ENCODE peak calls at places on chromosomes 5 and 9, in four cellular contexts. W is GM23338, F is neural progenitor cell, N is GM23248. E is an unnamed sample. For H3F3A, the result is how much of the 10 kb centered on the place peaks cover.

GRCh38 chr5:170479484-170479883 is 24.3 kb upstream of the KCNIP1 start:
- DNase-seq in W (no peak), F (no peak), N (no peak), E (no peak)

GRCh38 chr5:52693279-52693678 is 94.4 kb upstream of the ITGA1 start:
- DNase-seq in W (peak), F (peak), N (peak), E (peak)

GRCh38 chr5:59744531-59744992 is 149.0 kb downstream of the PDE4D start:
- DNase-seq in W (no peak), F (no peak), N (peak), E (no peak)

GRCh38 chr5:131769961-131770360 is 26.9 kb downstream of the FNIP1 start:
- DNase-seq in W (no peak), F (no peak), N (no peak), E (no peak)

GRCh38 chr9:132041825-132042224 is 37.8 kb downstream of the MED27 start:
- DNase-seq in W (no peak), F (no peak), N (no peak), E (peak)

GRCh38 chr5:73974871-73975351 is 348.9 kb downstream of the ARHGEF28 start:
- DNase-seq in W (no peak), F (no peak), N (no peak), E (no peak)

GRCh38 chr9:107242073-107243063 is 40.7 kb upstream of the RAD23B start:
- DNase-seq in W (no peak), F (no peak), N (peak), E (no peak)

GRCh38 chr5:176803943-176804498 is 6.3 kb upstream of the UNC5A start:
- DNase-seq in W (peak), F (peak), N (peak), E (no peak)

GRCh38 chr9:109113239-109113638 is 6.5 kb downstream of the TMEM245 start:
- DNase-seq in W (no peak), F (no peak), N (no peak), E (no peak)

GRCh38 chr9:107106416-107106815 is 176.7 kb upstream of the RAD23B start:
- DNase-seq in W (no peak), F (no peak), N (no peak), E (no peak)

GRCh38 chr5:153551537-153552079 is 61.1 kb downstream of the GRIA1 start:
- DNase-seq in W (peak), F (peak), N (peak), E (peak)

GRCh38 chr9:104747565-104748358 is at the start of gene NIPSNAP3A:
- DNase-seq in W (peak), F (peak), N (peak), E (peak)

GRCh38 chr9:14198049-14198448 is 115.9 kb downstream of the NFIB start:
- DNase-seq in W (no peak), F (no peak), N (peak), E (no peak)

GRCh38 chr9:111992523-111992922 is 95.9 kb downstream of the UGCG start:
- DNase-seq in W (no peak), F (no peak), N (peak), E (no peak)

GRCh38 chr9:119322137-119322695 is 47.0 kb downstream of the BRINP1 start:
- DNase-seq in W (no peak), F (no peak), N (peak), E (no peak)

GRCh38 chr5:169856571-169856970 is 123.7 kb downstream of the INSYN2B start:
- DNase-seq in W (no peak), F (no peak), N (peak), E (no peak)

GRCh38 chr5:168932400-168932799 is 353.2 kb upstream of the PANK3 start:
- DNase-seq in W (no peak), F (no peak), N (no peak), E (no peak)

GRCh38 chr9:136013116-136013515 is 51.9 kb upstream of the UBAC1 start:
- DNase-seq in W (no peak), F (no peak), N (no peak), E (no peak)

GRCh38 chr5:1383886-1384401 is 39.0 kb upstream of the CLPTM1L start:
- DNase-seq in W (no peak), F (no peak), N (no peak), E (no peak)

GRCh38 chr9:35161713-35162604 is at the start of gene UNC13B:
- DNase-seq in W (peak), F (peak), N (peak), E (peak)

GRCh38 chr5:40606077-40606765 is 73.5 kb upstream of the PTGER4 start:
- DNase-seq in W (no peak), F (no peak), N (no peak), E (no peak)

GRCh38 chr5:41736641-41737040 is 133.6 kb downstream of the OXCT1 start:
- DNase-seq in W (no peak), F (no peak), N (peak), E (no peak)

GRCh38 chr5:57174128-57174849 is 430 bp downstream of the GPBP1 start:
- DNase-seq in W (peak), F (no peak), N (peak), E (no peak)

GRCh38 chr9:6695121-6695814 is 49.7 kb upstream of the GLDC start:
- DNase-seq in W (no peak), F (no peak), N (no peak), E (no peak)

GRCh38 chr5:122129332-122129731 is at the start of gene ZNF474:
- DNase-seq in W (peak), F (peak), N (peak), E (no peak)

DNA sequence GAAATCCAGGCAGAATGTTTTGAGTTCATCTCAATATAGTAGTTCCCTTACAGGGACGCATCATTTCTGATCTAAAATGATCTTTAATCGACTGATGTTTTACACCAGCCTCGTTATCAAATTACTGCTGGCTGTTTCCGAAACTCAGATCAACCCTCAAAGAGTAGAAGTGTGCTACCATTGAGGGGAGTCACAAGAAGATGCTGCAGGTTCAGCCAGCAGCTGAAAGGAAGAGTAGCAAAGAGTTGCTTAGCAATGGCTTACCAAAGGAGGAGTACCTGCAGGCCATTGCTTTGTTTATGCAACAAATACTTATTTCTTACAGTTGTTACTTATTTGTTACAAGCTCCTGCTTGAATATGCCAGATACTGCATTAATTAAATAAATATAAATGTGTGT is 144.1 kb downstream of the EBF1 start:
- DNase-seq in W (no peak), F (no peak), N (no peak), E (no peak)
- H3F3A ChIP-seq in W (under half), F (under half), N (under half), E (under half)

DNA sequence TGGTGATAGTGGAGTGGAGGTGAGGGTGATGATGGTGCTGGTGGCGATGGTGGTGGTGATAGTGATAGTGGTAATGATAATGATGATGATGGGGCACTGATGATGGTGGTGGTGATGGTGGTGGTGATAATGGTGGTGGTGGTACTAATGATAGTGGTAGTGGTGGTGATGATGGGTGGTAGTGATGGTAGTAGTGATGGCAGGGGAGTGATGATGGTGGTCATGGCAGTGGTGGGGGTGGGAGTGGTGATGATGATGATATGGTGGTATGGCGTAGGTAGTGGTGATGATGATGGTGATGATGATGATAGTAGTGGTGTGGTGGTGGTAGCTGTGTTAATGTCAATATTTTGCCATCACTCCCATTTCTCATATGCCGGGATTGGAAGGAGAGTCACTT is 44.5 kb upstream of the ORM1 start:
- DNase-seq in W (no peak), F (no peak), N (no peak), E (no peak)
- H3F3A ChIP-seq in W (under half), F (under half), N (under half), E (under half)

GRCh38 chr5:181236471-181236870 is 7.2 kb downstream of the RACK1 start:
- DNase-seq in W (no peak), F (no peak), N (no peak), E (no peak)
- H3F3A ChIP-seq in W (half or more), F (half or more), N (half or more), E (half or more)

GRCh38 chr9:530681-531080 is 310.8 kb upstream of the DMRT1 start:
- DNase-seq in W (no peak), F (no peak), N (peak), E (no peak)
- H3F3A ChIP-seq in W (under half), F (under half), N (under half), E (under half)

GRCh38 chr9:37364751-37365360 is 57.6 kb upstream of the GRHPR start:
- DNase-seq in W (peak), F (no peak), N (peak), E (no peak)
- H3F3A ChIP-seq in W (under half), F (under half), N (under half), E (under half)

GRCh38 chr9:33917036-33917435 is 100.1 kb downstream of the UBE2R2 start:
- DNase-seq in W (no peak), F (no peak), N (no peak), E (no peak)
- H3F3A ChIP-seq in W (under half), F (under half), N (half or more), E (half or more)

GRCh38 chr5:140327589-140327988 is 18.8 kb downstream of the HBEGF start:
- DNase-seq in W (peak), F (peak), N (peak), E (no peak)
- H3F3A ChIP-seq in W (under half), F (under half), N (under half), E (under half)

GRCh38 chr9:120931278-120932085 is 4.9 kb upstream of the TRAF1 start:
- DNase-seq in W (no peak), F (no peak), N (peak), E (no peak)

GRCh38 chr9:120934271-120934670 is 7.7 kb upstream of the TRAF1 start:
- DNase-seq in W (no peak), F (no peak), N (no peak), E (no peak)

GRCh38 chr9:120929392-120929791 is 2.8 kb upstream of the TRAF1 start:
- DNase-seq in W (no peak), F (no peak), N (no peak), E (no peak)

GRCh38 chr9:120933310-120934044 is 6.9 kb upstream of the TRAF1 start:
- DNase-seq in W (no peak), F (no peak), N (no peak), E (no peak)

GRCh38 chr9:120932086-120932818 is 5.7 kb upstream of the TRAF1 start:
- DNase-seq in W (no peak), F (no peak), N (no peak), E (no peak)
- H3F3A ChIP-seq in W (under half), F (under half), N (under half), E (under half)

DNA sequence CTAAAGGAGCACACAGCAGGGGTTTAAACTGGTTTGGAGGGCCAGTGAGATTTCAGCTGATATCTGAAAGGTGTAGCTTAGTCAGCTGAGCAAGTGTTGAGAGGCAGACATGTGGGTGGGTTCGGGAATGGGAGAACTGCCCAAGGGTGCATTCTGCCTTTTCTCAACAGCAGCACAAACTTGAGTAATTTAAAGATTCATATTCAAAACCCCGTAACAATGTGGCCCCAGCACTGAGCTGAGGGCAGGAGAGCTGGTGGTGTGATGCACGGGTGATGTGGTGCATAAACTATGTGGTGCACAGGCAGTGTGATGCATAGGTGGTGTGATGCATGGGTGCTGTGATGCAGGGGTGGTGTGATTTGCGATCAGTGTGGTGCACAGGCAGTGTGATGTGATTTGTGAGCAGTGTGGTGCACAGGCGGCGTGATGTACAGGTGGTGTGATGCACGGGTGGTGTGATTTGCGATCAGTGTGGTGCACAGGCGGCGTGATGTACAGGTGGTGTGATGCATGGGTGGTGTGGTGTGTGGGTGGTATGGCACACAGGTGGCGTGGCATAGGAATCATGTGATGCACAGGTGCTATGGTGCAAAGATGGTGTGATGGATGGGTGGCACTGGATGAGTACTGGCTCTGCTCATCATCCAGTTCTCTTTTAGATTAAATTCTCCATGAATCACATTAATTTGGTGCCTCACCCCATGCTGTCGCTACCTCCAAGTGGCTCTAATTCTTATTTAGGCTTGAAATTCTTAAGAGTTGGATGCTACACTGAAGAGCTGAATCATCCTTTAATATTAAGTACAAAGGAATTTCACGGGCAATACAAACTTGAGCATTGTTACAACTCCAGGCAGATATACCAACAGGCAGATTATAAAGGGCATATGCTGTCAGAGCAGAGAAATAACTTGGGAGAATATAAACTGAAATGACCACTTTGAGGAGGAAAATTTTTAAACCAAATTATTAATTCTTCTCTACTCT is 53.5 kb downstream of the DAP start:
- DNase-seq in W (no peak), F (no peak), N (peak), E (no peak)
- H3F3A ChIP-seq in W (under half), F (under half), N (half or more), E (under half)